ENCODE peak calls at places on chromosomes 2 and 18, in nine cellular contexts. J is prostate gland, Z is fibroblast of mammary gland, W is ovary, L is upper lobe of right lung, B is amniotic stem cell, O is NB4, E is foreskin fibroblast, K is activated T-cell treated with anti-CD3 and anti-CD28 coated beads for 1 hour. C is an unnamed sample.

GRCh38 chr2:110116033-110116710 is 550 bp upstream of the MALL start:
- DNase-seq in O (no peak), W (no peak), J (no peak), L (peak; percentile 72), Z (peak; percentile 73), E (peak; percentile 53), K (no peak), B (no peak), C (peak; percentile 54)

GRCh38 chr18:28995319-28995718 is 818.4 kb upstream of the CDH2 start:
- DNase-seq in J (no peak), B (no peak), L (no peak), E (no peak), K (no peak), W (no peak), O (no peak), Z (peak; percentile 10), C (no peak)

GRCh38 chr2:86280191-86280667 is 57.2 kb downstream of the REEP1 start:
- DNase-seq in K (no peak), B (no peak), J (no peak), E (no peak), Z (peak; percentile 44), W (no peak), L (peak; percentile 21), O (no peak), C (no peak)

GRCh38 chr2:232833830-232834229 is 36.2 kb upstream of the SNORC start:
- DNase-seq in Z (no peak), O (no peak), B (no peak), J (no peak), K (no peak), E (no peak), L (no peak), W (no peak), C (no peak)

GRCh38 chr2:143375376-143375880 is 246.2 kb downstream of the ARHGAP15 start:
- DNase-seq in L (no peak), E (no peak), J (no peak), B (no peak), W (no peak), K (no peak), O (no peak), Z (no peak), C (no peak)

GRCh38 chr2:188456114-188456909 is 164.6 kb downstream of the GULP1 start:
- DNase-seq in B (no peak), W (no peak), J (no peak), E (no peak), L (no peak), Z (peak; percentile 10), O (peak; percentile 5), K (no peak), C (no peak)

GRCh38 chr18:28584726-28585125 is 407.8 kb upstream of the CDH2 start:
- DNase-seq in J (no peak), E (peak; percentile 39), O (no peak), Z (peak; percentile 54), W (no peak), B (peak; percentile 58), K (no peak), L (no peak), C (no peak)

GRCh38 chr2:239903210-239903609 is 121.9 kb downstream of the NDUFA10 start:
- DNase-seq in E (no peak), B (no peak), K (no peak), L (no peak), W (no peak), Z (no peak), O (no peak), J (no peak), C (no peak)

GRCh38 chr18:31206787-31207381 is 44.2 kb upstream of the DSC1 start:
- DNase-seq in Z (peak; percentile 12), W (no peak), J (peak; percentile 91), E (no peak), K (no peak), B (no peak), O (peak; percentile 97), L (peak; percentile 86), C (peak; percentile 65)

GRCh38 chr18:36296591-36297418 is 708 bp upstream of the FHOD3 start:
- DNase-seq in L (peak; percentile 70), O (peak; percentile 18), B (peak; percentile 41), W (peak; percentile 86), Z (peak; percentile 78), E (peak; percentile 67), K (no peak), J (peak; percentile 30), C (peak; percentile 79)

GRCh38 chr2:9286553-9287399 is 80.2 kb downstream of the ASAP2 start:
- DNase-seq in J (no peak), K (no peak), W (no peak), E (no peak), B (no peak), L (no peak), O (no peak), Z (no peak), C (no peak)